ENCODE peak calls at places on chromosomes 12 and 14, in four cellular contexts. N, R, F and U are unnamed samples.
A peak's percentile ranks its signal among the peaks of the same experiment; 100 is the strongest.

GRCh38 chr12:75705749-75706719 is 194.6 kb upstream of the KRR1 start:
- DNase-seq in F (no peak), N (peak; percentile 27), R (no peak), U (no peak)

GRCh38 chr12:123109319-123109772 is 41.5 kb downstream of the PITPNM2 start:
- DNase-seq in N (no peak), R (no peak), F (no peak), U (no peak)

GRCh38 chr12:55446334-55446733 is 2.5 kb downstream of the OR6C2 start:
- DNase-seq in N (no peak), F (no peak), R (no peak), U (no peak)

GRCh38 chr12:13198240-13198639 is 1.7 kb downstream of the EMP1 start:
- DNase-seq in F (no peak), R (no peak), N (no peak), U (no peak)

GRCh38 chr14:32311294-32312009 is 17.6 kb upstream of the AKAP6 start:
- DNase-seq in R (no peak), F (no peak), N (no peak), U (no peak)

GRCh38 chr14:72943876-72944430 is 17.7 kb downstream of the DCAF4 start:
- DNase-seq in R (no peak), N (no peak), F (no peak), U (no peak)

GRCh38 chr12:48422060-48422459 is 50.3 kb upstream of the ANP32D start:
- DNase-seq in F (no peak), N (no peak), R (no peak), U (no peak)

GRCh38 chr14:42140831-42141279 is 534.2 kb downstream of the LRFN5 start:
- DNase-seq in N (no peak), F (no peak), R (no peak), U (no peak)

GRCh38 chr12:21451529-21451928 is 14.1 kb downstream of the PYROXD1 start:
- DNase-seq in N (no peak), F (no peak), R (no peak), U (no peak)

GRCh38 chr14:96363751-96364336 is 518 bp downstream of the GSKIP start:
- DNase-seq in F (peak; percentile 30), R (no peak), N (peak; percentile 81), U (no peak)

GRCh38 chr12:64030155-64030554 is 185.7 kb downstream of the SRGAP1 start:
- DNase-seq in F (no peak), R (no peak), N (no peak), U (no peak)

GRCh38 chr12:119704065-119704747 is 36.3 kb downstream of the PRKAB1 start:
- DNase-seq in R (no peak), F (no peak), N (no peak), U (no peak)

GRCh38 chr14:106318700-106319099 is 792.3 kb downstream of the TMEM121 start:
- DNase-seq in R (no peak), F (no peak), N (no peak), U (no peak)

GRCh38 chr14:67602995-67603545 is 3.0 kb upstream of the PIGH start:
- DNase-seq in R (no peak), F (no peak), N (no peak), U (no peak)

GRCh38 chr12:99253068-99253467 is 394.5 kb upstream of the GARIN6 start:
- DNase-seq in N (no peak), F (peak; percentile 25), R (no peak), U (no peak)